ENCODE peak calls at places on chromosomes 3 and 15, in ten cellular contexts. Y, C, E, Q, Z, U, V, J, L and G are unnamed samples.

GRCh38 chr15:71386448-71387236 is 271.4 kb downstream of the THSD4 start:
- DNase-seq in Y (no peak), C (peak), E (no peak), Q (no peak), Z (no peak), U (no peak), V (peak), J (no peak), L (peak), G (no peak)

GRCh38 chr15:92159906-92160841 is 233.5 kb upstream of the ST8SIA2 start:
- DNase-seq in Y (no peak), C (no peak), E (no peak), Q (no peak), Z (no peak), U (no peak), V (no peak), J (no peak), L (no peak), G (no peak)

GRCh38 chr3:183845090-183845489 is 19.7 kb upstream of the MAP6D1 start:
- DNase-seq in Y (no peak), C (no peak), E (no peak), Q (no peak), Z (no peak), U (no peak), V (no peak), J (no peak), L (no peak), G (no peak)

GRCh38 chr3:180264479-180264878 is 227.7 kb upstream of the PEX5L start:
- DNase-seq in Y (no peak), C (no peak), E (no peak), Q (no peak), Z (no peak), U (no peak), V (no peak), J (no peak), L (no peak), G (no peak)

GRCh38 chr15:90106522-90107117 is 4.4 kb upstream of the IDH2 start:
- DNase-seq in Y (no peak), C (no peak), E (peak), Q (peak), Z (no peak), U (no peak), V (no peak), J (no peak), L (peak), G (no peak)

GRCh38 chr3:30347679-30348216 is 258.7 kb upstream of the TGFBR2 start:
- DNase-seq in Y (no peak), C (no peak), E (no peak), Q (peak), Z (no peak), U (no peak), V (peak), J (no peak), L (peak), G (peak)

GRCh38 chr3:56415672-56416071 is 52.6 kb downstream of the ERC2 start:
- DNase-seq in Y (no peak), C (no peak), E (no peak), Q (peak), Z (no peak), U (no peak), V (no peak), J (no peak), L (peak), G (no peak)

GRCh38 chr3:112508860-112509259 is 9.6 kb upstream of the BTLA start:
- DNase-seq in Y (no peak), C (no peak), E (no peak), Q (no peak), Z (no peak), U (no peak), V (no peak), J (no peak), L (no peak), G (no peak)

GRCh38 chr3:192957441-192957951 is 39.8 kb upstream of the MB21D2 start:
- DNase-seq in Y (no peak), C (no peak), E (peak), Q (peak), Z (peak), U (peak), V (peak), J (peak), L (peak), G (peak)

GRCh38 chr3:66904816-66905543 is 93.1 kb upstream of the KBTBD8 start:
- DNase-seq in Y (no peak), C (no peak), E (no peak), Q (peak), Z (no peak), U (no peak), V (no peak), J (no peak), L (no peak), G (no peak)

GRCh38 chr15:70617911-70618287 is 145.5 kb downstream of the UACA start:
- DNase-seq in Y (no peak), C (no peak), E (no peak), Q (no peak), Z (no peak), U (no peak), V (no peak), J (no peak), L (no peak), G (no peak)

GRCh38 chr3:157311633-157312365 is 124.9 kb upstream of the PTX3 start:
- DNase-seq in Y (no peak), C (no peak), E (no peak), Q (peak), Z (no peak), U (no peak), V (no peak), J (no peak), L (peak), G (peak)

GRCh38 chr3:152505926-152506325 is 237.2 kb downstream of the MBNL1 start:
- DNase-seq in Y (no peak), C (no peak), E (no peak), Q (no peak), Z (no peak), U (no peak), V (peak), J (no peak), L (no peak), G (no peak)

GRCh38 chr3:14265246-14265962 is 86.8 kb downstream of the LSM3 start:
- DNase-seq in Y (no peak), C (no peak), E (no peak), Q (peak), Z (no peak), U (peak), V (peak), J (no peak), L (no peak), G (no peak)

GRCh38 chr3:16061491-16061890 is 113.0 kb upstream of the GALNT15 start:
- DNase-seq in Y (no peak), C (no peak), E (no peak), Q (peak), Z (no peak), U (no peak), V (no peak), J (no peak), L (no peak), G (no peak)

GRCh38 chr15:56929389-56929788 is 10.9 kb downstream of the TCF12 start:
- DNase-seq in Y (no peak), C (no peak), E (no peak), Q (peak), Z (no peak), U (no peak), V (no peak), J (no peak), L (no peak), G (peak)

GRCh38 chr15:49718234-49718633 is 97.4 kb downstream of the DTWD1 start:
- DNase-seq in Y (no peak), C (no peak), E (no peak), Q (peak), Z (no peak), U (no peak), V (no peak), J (no peak), L (no peak), G (peak)

GRCh38 chr15:29695486-29696167 is 126.6 kb downstream of the TJP1 start:
- DNase-seq in Y (no peak), C (peak), E (no peak), Q (no peak), Z (peak), U (no peak), V (peak), J (no peak), L (no peak), G (no peak)

GRCh38 chr15:66251065-66251789 is 2.3 kb downstream of the MEGF11 start:
- DNase-seq in Y (no peak), C (no peak), E (no peak), Q (no peak), Z (no peak), U (no peak), V (no peak), J (no peak), L (no peak), G (no peak)

GRCh38 chr3:153614563-153614962 is 452.5 kb downstream of the RAP2B start:
- DNase-seq in Y (no peak), C (no peak), E (no peak), Q (peak), Z (no peak), U (no peak), V (no peak), J (no peak), L (peak), G (peak)

GRCh38 chr3:123984957-123985356 is 7.0 kb downstream of the ROPN1 start:
- DNase-seq in Y (no peak), C (no peak), E (no peak), Q (no peak), Z (no peak), U (no peak), V (no peak), J (no peak), L (no peak), G (no peak)

GRCh38 chr3:139894638-139894989 is 40.4 kb upstream of the CLSTN2 start:
- DNase-seq in Y (peak), C (no peak), E (peak), Q (no peak), Z (peak), U (no peak), V (no peak), J (no peak), L (no peak), G (no peak)

GRCh38 chr3:156449712-156450574 is 105.0 kb downstream of the SSR3 start:
- DNase-seq in Y (no peak), C (peak), E (no peak), Q (peak), Z (peak), U (peak), V (peak), J (no peak), L (peak), G (no peak)

GRCh38 chr15:82995938-82996337 is 9.9 kb downstream of the RAMAC start:
- DNase-seq in Y (no peak), C (no peak), E (no peak), Q (peak), Z (no peak), U (no peak), V (no peak), J (no peak), L (no peak), G (no peak)

GRCh38 chr3:171646357-171647133 is 163.7 kb downstream of the PLD1 start:
- DNase-seq in Y (no peak), C (peak), E (peak), Q (peak), Z (no peak), U (no peak), V (peak), J (no peak), L (peak), G (peak)

GRCh38 chr3:150887031-150887430 is 18.2 kb downstream of the MINDY4B start:
- DNase-seq in Y (no peak), C (no peak), E (no peak), Q (no peak), Z (no peak), U (no peak), V (no peak), J (no peak), L (no peak), G (no peak)

GRCh38 chr3:88195951-88196434 is 46.2 kb downstream of the C3orf38 start:
- DNase-seq in Y (no peak), C (no peak), E (no peak), Q (peak), Z (no peak), U (no peak), V (no peak), J (no peak), L (no peak), G (peak)

GRCh38 chr3:134476306-134476705 is 9.5 kb downstream of the ANAPC13 start:
- DNase-seq in Y (no peak), C (no peak), E (no peak), Q (peak), Z (no peak), U (no peak), V (no peak), J (no peak), L (no peak), G (no peak)

GRCh38 chr15:48565560-48566482 is 79.7 kb downstream of the FBN1 start:
- DNase-seq in Y (no peak), C (no peak), E (no peak), Q (peak), Z (no peak), U (no peak), V (no peak), J (no peak), L (peak), G (peak)

DNA sequence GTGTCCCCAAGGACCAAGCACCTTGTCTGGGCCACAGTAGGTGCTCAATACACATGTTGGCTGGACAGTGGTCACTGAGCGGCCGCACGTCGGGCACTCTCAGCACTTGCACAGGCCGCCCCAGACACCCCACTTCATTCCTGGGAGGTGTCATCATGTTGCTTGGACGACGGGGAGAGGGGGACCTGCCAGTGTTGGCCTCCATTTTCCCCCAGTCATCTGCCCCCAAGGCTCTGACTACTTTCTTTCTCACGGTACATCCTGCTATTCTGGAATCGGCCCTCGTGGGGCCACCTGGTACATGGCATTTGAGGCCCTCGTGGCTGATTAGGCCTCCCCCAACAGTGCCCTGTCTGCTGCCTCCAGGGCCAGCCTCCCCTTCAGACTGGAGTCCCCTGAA is 1.2 kb upstream of the RHO start:
- DNase-seq in Y (no peak), C (no peak), E (no peak), Q (no peak), Z (no peak), U (no peak), V (no peak), J (no peak), L (no peak), G (no peak)
- H3K4me3 ChIP-seq in Y (no peak), C (no peak), E (no peak), Q (no peak), Z (no peak), U (no peak), V (no peak), J (no peak), L (no peak), G (no peak)

DNA sequence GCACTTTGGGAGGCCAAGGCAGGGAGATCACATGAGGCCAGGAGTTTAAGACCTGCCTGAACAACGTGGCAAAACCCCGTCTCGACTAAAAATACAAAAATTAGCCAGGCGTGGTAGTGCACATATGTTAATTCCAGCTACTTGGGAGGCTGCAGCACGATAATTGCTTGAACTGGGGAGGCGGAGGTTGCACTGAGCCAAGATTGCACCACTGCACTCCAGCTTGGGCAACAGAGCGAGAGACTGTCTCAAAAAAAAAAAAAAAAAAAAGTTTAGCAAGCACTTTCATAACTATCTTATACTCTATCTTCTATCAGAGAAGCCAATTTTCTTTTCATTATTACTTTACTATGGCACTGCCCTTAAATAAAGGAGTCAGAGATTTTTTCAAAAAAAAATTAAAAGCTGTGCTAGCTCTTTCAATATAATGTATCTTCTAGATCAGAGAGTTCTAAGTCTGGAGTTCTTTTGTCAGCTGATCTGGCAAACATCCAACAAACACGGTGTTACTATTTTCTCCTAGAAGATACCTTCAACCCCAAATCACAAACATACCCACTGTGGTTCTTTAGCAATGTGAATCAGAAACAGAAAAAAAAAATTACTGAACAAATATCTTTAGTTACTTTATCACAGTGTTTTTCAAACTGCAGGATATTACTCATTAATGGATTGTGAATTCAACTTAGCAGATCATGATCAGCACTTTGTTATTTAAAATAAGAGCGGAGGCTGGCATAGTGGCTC is 3.0 kb downstream of the ZNF770 start:
- DNase-seq in Y (no peak), C (no peak), E (peak), Q (no peak), Z (no peak), U (no peak), V (no peak), J (peak), L (peak), G (no peak)
- H3K4me3 ChIP-seq in Y (no peak), C (peak), E (peak), Q (no peak), Z (no peak), U (no peak), V (no peak), J (no peak), L (no peak), G (no peak)

GRCh38 chr15:73225358-73226015 is 143.3 kb downstream of the HCN4 start:
- DNase-seq in Y (no peak), C (no peak), E (no peak), Q (no peak), Z (no peak), U (peak), V (no peak), J (no peak), L (no peak), G (no peak)
- H3K4me3 ChIP-seq in Y (no peak), C (no peak), E (no peak), Q (no peak), Z (no peak), U (no peak), V (no peak), J (no peak), L (no peak), G (no peak)

DNA sequence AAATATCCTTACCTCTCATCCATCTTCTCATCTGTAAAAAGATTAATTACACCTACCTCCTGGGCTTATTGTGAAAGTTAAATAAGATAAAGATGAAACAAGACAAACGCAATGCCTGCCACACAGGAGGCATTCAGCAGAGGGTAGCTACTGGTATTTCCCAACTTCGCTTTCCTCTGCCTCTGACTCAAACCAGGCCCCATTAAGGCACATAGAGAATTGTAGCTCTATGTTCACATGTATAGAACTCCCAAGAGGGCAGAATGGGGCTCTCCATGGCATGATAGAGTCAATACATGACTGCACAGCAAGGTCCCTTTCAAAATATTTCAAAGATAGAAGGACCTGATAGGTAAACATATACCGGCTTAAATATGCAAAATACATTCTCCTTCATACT is 1.4 kb downstream of the LYSMD2 start:
- DNase-seq in Y (no peak), C (no peak), E (no peak), Q (peak), Z (no peak), U (no peak), V (peak), J (no peak), L (no peak), G (no peak)
- H3K4me3 ChIP-seq in Y (peak), C (no peak), E (peak), Q (no peak), Z (no peak), U (no peak), V (peak), J (no peak), L (no peak), G (no peak)

GRCh38 chr3:195903950-195904290 is 4.4 kb downstream of the TNK2 start:
- DNase-seq in Y (no peak), C (no peak), E (no peak), Q (no peak), Z (no peak), U (no peak), V (no peak), J (no peak), L (no peak), G (no peak)
- H3K4me3 ChIP-seq in Y (no peak), C (peak), E (no peak), Q (no peak), Z (no peak), U (no peak), V (no peak), J (no peak), L (no peak), G (no peak)

DNA sequence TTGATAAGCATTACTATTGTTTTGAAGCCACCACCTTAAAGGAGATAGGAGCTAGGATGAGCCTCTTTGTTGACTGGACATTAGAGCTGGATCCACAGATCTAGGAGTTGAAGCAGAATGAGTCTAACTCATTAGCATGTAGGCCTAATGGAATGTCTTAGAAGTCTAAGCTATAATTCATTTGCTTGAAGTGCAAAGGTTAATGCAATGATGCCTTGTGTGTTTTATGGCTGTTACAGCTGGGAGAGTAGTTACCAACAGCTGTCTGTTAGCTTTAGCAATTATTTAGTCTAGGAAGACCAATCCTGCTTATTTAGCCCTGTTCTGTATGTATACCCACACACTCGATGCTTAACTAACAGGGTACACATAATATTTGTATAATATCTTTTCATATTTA is 419.3 kb downstream of the TUSC7 start:
- DNase-seq in Y (no peak), C (no peak), E (no peak), Q (peak), Z (no peak), U (no peak), V (no peak), J (no peak), L (no peak), G (no peak)
- H3K4me3 ChIP-seq in Y (no peak), C (no peak), E (no peak), Q (no peak), Z (no peak), U (no peak), V (no peak), J (no peak), L (no peak), G (no peak)